ENCODE peak calls at places on chromosomes 13 and 19, in four cellular contexts. C, Z, S and T are unnamed samples.

GRCh38 chr13:51275101-51275500 is 52.9 kb downstream of the FAM124A start:
- DNase-seq in C (no peak), Z (no peak), S (no peak), T (no peak)

GRCh38 chr19:27740396-27740795 is 1472.6 kb downstream of the UQCRFS1 start:
- DNase-seq in C (peak; percentile 31), Z (no peak), S (no peak), T (no peak)

GRCh38 chr13:87953381-87953780 is 282.2 kb downstream of the SLITRK5 start:
- DNase-seq in C (no peak), Z (no peak), S (no peak), T (no peak)

GRCh38 chr13:106464076-106464475 is 71.4 kb downstream of the EFNB2 start:
- DNase-seq in C (no peak), Z (no peak), S (no peak), T (no peak)

GRCh38 chr13:46527237-46527636 is 25.7 kb upstream of the LRCH1 start:
- DNase-seq in C (no peak), Z (no peak), S (no peak), T (no peak)

GRCh38 chr13:48775804-48776203 is 122.1 kb downstream of the CYSLTR2 start:
- DNase-seq in C (no peak), Z (no peak), S (no peak), T (peak; percentile 71)

GRCh38 chr19:18848860-18849661 is 17.3 kb downstream of the UPF1 start:
- DNase-seq in C (peak; percentile 90), Z (no peak), S (no peak), T (no peak)

GRCh38 chr13:99313473-99313872 is 6.3 kb upstream of the GPR183 start:
- DNase-seq in C (no peak), Z (no peak), S (no peak), T (no peak)

GRCh38 chr13:46804391-46804815 is 7.4 kb upstream of the ESD start:
- DNase-seq in C (no peak), Z (no peak), S (no peak), T (peak; percentile 91)

GRCh38 chr13:48647625-48648024 is 6.1 kb upstream of the CYSLTR2 start:
- DNase-seq in C (no peak), Z (no peak), S (no peak), T (no peak)

GRCh38 chr19:919157-920050 is 2.3 kb downstream of the KISS1R start:
- DNase-seq in C (no peak), Z (no peak), S (no peak), T (no peak)